ENCODE peak calls at places on chromosomes 2 and 18, in seven cellular contexts. S is K562, Z is uterus, O is testis, F is adrenal gland, E is sigmoid colon, W is esophagus squamous epithelium. B is an unnamed sample. For H3K9me3 and H3K4me1, the result is how much of the 10 kb centered on the place peaks cover.

GRCh38 chr2:68577183-68577582 is 66.2 kb upstream of the PROKR1 start:
- DNase-seq in S (no peak), Z (no peak), O (no peak), F (no peak), E (no peak), W (no peak), B (no peak)

GRCh38 chr18:14970027-14970426 is 222.1 kb downstream of the ANKRD30B start:
- DNase-seq in S (no peak), Z (no peak), O (no peak), F (no peak), E (no peak), W (no peak), B (no peak)

GRCh38 chr2:239081622-239082021 is 233.7 kb downstream of the TWIST2 start:
- DNase-seq in S (no peak), Z (no peak), O (no peak), F (no peak), E (no peak), W (no peak), B (no peak)

GRCh38 chr2:99545066-99545465 is 55.2 kb upstream of the REV1 start:
- DNase-seq in S (no peak), Z (no peak), O (no peak), F (no peak), E (no peak), W (no peak), B (no peak)

GRCh38 chr18:31677592-31677991 is 6.8 kb downstream of the B4GALT6 start:
- DNase-seq in S (no peak), Z (no peak), O (no peak), F (no peak), E (no peak), W (no peak), B (no peak)

GRCh38 chr2:99936065-99936464 is 206.3 kb downstream of the AFF3 start:
- DNase-seq in S (no peak), Z (no peak), O (no peak), F (no peak), E (no peak), W (no peak), B (no peak)

GRCh38 chr2:156874707-156875106 is 382.8 kb upstream of the GALNT5 start:
- DNase-seq in S (no peak), Z (no peak), O (no peak), F (no peak), E (no peak), W (no peak), B (no peak)

GRCh38 chr2:71905205-71905604 is 242.5 kb downstream of the CYP26B1 start:
- DNase-seq in S (no peak), Z (no peak), O (no peak), F (no peak), E (no peak), W (no peak), B (no peak)

GRCh38 chr2:156803243-156803642 is 367.1 kb downstream of the GPD2 start:
- DNase-seq in S (no peak), Z (no peak), O (no peak), F (no peak), E (no peak), W (no peak), B (no peak)

GRCh38 chr18:44232500-44232899 is 448.2 kb upstream of the SETBP1 start:
- DNase-seq in S (no peak), Z (no peak), O (no peak), F (no peak), E (no peak), W (no peak), B (no peak)

GRCh38 chr18:44241041-44241440 is 439.6 kb upstream of the SETBP1 start:
- DNase-seq in S (no peak), Z (no peak), O (no peak), F (no peak), E (no peak), W (no peak), B (no peak)

GRCh38 chr18:44238911-44239310 is 441.8 kb upstream of the SETBP1 start:
- DNase-seq in S (no peak), Z (no peak), O (no peak), F (no peak), E (no peak), W (no peak), B (no peak)

GRCh38 chr18:44238449-44238848 is 442.2 kb upstream of the SETBP1 start:
- DNase-seq in S (no peak), Z (no peak), O (no peak), F (no peak), E (no peak), W (no peak), B (no peak)
- H3K9me3 ChIP-seq in S (under half), Z (under half), O (under half), F (under half), E (under half), W (under half), B (under half)

GRCh38 chr2:120434909-120435308 is 89.0 kb downstream of the INHBB start:
- DNase-seq in S (no peak), Z (no peak), O (peak), F (no peak), E (no peak), W (no peak), B (no peak)

GRCh38 chr2:120434487-120434886 is 88.6 kb downstream of the INHBB start:
- DNase-seq in S (no peak), Z (no peak), O (peak), F (no peak), E (peak), W (no peak), B (no peak)

GRCh38 chr2:120436460-120436739 is 90.5 kb downstream of the INHBB start:
- DNase-seq in S (no peak), Z (no peak), O (no peak), F (peak), E (peak), W (no peak), B (no peak)

GRCh38 chr2:120436885-120437603 is 91.1 kb downstream of the INHBB start:
- DNase-seq in S (peak), Z (no peak), O (peak), F (no peak), E (no peak), W (no peak), B (no peak)

DNA sequence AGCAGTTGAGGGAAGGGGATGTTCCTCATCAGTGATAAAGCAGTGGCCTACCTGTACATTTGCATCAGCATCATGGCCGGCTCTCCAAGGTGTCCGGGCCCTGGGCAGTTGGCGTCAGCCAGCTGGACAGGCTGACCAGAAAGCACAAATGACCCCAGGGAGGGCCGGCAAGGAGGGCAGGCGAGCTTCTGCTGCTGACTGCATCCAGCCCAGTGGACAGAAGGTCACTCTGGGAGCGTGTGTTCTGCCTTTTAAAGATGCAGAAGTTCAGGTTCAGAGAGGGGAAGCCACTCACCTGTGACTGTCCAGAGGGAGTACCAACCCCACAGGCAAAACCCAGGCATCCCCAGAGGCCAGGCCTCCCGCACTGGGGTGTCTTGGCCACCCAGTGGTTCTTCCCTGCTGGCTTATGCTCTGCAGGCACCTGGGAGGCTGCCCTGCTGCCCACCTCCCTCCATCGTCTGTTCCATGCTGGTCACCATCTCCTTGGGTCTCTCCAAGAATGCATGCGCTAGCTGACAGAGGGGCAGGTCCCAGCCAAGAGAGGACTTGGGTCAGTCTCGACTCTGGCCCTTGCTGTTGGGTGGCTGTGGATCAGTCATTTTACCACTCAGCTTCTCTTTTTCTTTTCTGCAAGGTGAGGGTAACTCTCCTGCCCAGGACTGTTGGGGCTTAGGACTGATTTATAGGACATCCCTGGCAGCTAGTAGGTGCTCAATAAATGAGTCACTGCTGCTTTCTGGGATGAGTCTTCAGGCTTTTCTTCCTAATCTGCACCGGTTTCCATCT is 89.9 kb downstream of the INHBB start:
- DNase-seq in S (no peak), Z (no peak), O (peak), F (no peak), E (no peak), W (no peak), B (no peak)
- H3K4me1 ChIP-seq in S (under half), Z (under half), O (under half), F (under half), E (under half), W (under half), B (under half)

DNA sequence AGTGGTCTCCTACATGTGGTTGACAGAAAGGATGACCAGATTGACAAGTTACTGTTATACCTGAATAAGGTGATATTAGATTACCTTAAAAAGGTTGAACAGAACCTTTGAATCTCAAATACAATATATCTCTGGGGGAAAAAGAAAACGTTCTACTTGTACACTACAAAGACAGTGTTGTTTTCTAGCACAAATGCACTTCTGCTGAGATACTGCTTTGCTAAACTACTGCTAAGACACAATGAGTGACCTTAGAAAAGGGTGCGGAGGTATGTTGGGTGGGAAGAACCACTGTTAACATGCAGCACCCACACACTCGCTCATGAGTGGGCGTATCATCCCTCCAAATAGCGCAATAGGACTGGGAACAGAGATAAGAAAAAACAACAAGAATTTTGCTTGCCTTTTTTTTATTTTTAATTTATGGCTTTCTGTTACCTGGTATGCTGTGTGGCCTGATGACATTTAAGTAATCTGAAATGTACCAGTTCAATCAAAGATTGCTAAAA is 6.1 kb downstream of the BCL2 start:
- DNase-seq in S (no peak), Z (no peak), O (no peak), F (no peak), E (no peak), W (no peak), B (no peak)
- TF ChIP-seq POLR2A in S (no peak), Z (no peak), O (no peak), F (no peak), E (no peak), W (no peak), B (no peak)

DNA sequence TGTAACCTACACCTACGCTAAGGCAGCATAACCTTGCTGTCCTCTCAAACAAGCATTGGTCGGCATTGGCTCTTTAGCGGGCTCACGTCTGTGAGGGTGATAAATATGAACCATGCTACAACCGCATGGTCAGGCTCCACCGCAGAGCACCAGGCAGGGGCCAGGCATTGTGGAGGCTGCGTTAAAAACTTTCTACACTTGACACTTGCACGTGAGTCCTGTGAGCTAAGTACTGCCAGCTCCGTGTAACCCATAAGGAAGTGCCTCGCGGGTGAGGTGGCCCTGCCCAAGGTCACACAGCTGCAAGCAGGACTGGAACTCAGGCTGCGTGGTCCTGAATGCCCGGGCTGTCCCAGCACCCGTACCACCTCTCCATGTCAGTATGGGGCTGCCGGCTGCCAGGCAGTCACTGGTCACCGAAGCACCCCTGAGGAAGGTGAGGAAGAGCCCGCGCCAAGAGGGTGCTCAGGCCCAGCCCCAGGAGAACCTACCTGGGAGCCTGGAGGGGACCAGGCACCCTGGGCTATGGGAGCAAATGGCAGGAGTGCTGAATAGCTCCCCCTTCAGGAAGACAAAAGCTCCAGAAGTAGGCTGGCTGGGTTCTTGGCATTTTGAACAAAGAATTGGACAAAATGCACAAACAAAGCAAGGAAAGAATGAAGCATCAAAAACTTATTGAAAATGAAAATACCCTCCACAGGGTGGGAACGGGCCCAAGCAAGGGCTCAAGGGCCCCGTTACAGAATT is 271.1 kb upstream of the RAB6C start:
- DNase-seq in S (peak), Z (no peak), O (no peak), F (no peak), E (no peak), W (no peak), B (no peak)
- H3K9me3 ChIP-seq in S (under half), Z (under half), O (under half), F (under half), E (under half), W (under half), B (under half)

DNA sequence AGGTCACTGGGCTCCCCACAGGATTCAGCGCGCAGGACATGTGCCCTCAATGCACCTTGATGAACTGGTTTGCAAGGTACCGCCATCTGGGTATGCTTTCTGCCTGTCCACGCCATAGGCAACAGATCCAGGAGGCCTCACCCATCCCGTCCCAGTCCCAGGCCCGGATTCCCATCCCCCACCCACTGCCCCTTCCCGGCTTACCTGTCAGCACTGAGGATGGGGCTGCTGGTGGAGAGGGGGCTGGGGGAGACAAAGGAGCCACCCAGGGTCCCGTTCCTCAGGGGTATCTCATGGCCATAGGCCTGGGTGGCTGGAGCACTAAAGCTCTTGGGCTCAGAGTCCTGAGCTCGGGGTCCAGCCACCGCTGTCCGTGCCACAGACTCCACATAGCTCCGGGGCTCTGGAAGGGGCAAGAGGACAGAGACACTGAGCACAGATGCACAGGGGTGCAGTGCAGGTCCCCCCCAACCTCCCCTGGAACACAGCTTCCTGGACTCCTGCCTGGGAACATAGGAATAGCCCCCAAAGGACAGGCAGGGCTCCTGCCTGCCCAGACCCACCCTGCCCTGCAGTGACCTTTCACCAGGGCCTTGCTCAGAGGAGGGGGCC is 181.2 kb downstream of the TNS1 start:
- DNase-seq in S (no peak), Z (no peak), O (no peak), F (no peak), E (no peak), W (no peak), B (no peak)
- H3K4me1 ChIP-seq in S (under half), Z (under half), O (under half), F (under half), E (half or more), W (half or more), B (under half)

GRCh38 chr18:44536041-44536440 is 144.6 kb upstream of the SETBP1 start:
- DNase-seq in S (no peak), Z (no peak), O (no peak), F (no peak), E (no peak), W (no peak), B (no peak)
- TF ChIP-seq POLR2A in S (no peak), Z (no peak), O (no peak), F (no peak), E (no peak), W (no peak), B (no peak)

DNA sequence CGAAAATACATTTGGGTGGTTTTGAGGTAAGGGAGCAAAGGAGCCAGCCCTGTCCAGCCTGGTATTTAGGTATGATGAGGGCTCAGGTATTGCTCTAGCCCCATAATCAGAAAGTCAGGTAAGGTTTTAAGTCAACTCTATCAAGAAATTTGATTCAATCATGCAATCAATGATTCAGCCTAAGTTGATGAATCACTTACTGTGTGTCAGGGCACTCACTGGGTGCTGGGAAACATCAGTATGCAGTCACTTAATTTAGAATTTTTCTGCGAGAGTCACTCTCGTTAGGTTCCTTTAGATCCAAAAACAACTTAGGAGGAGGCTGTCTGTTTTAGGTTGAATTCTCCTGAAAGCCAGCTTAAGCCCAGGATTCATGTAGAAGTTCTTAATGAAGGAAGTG is 17.7 kb upstream of the SERPINB2 start:
- DNase-seq in S (no peak), Z (no peak), O (no peak), F (no peak), E (no peak), W (no peak), B (no peak)
- H3K9me3 ChIP-seq in S (under half), Z (under half), O (under half), F (under half), E (under half), W (under half), B (under half)